ENCODE peak calls at places on chromosomes 12 and 14, in eight cellular contexts. J, M, E, T, K, C, R and V are unnamed samples.

GRCh38 chr12:87795555-87795954 is 233.6 kb downstream of the C12orf50 start:
- DNase-seq in C (no peak), T (no peak), M (no peak), E (no peak), J (no peak), R (no peak), K (no peak), V (no peak)

GRCh38 chr14:103058209-103059055 is 1.1 kb upstream of the CDC42BPB start:
- DNase-seq in K (peak), C (no peak), M (no peak), T (no peak), J (no peak), E (no peak), R (no peak), V (no peak)

GRCh38 chr12:71710276-71711125 is 24.6 kb downstream of the TMEM19 start:
- DNase-seq in K (no peak), J (peak), M (peak), E (no peak), T (peak), C (no peak), R (no peak), V (no peak)

GRCh38 chr12:109605599-109606228 is 32.1 kb downstream of the MVK start:
- DNase-seq in K (peak), C (no peak), T (no peak), J (no peak), E (no peak), R (no peak), M (no peak), V (no peak)

GRCh38 chr12:2844786-2845185 is 10.0 kb upstream of the NRIP2 start:
- DNase-seq in E (no peak), T (no peak), M (no peak), J (no peak), R (no peak), K (no peak), C (no peak), V (no peak)

GRCh38 chr14:39025810-39026627 is 77.0 kb downstream of the SEC23A start:
- DNase-seq in T (peak), R (no peak), J (no peak), K (no peak), E (peak), M (no peak), C (no peak), V (no peak)

GRCh38 chr14:54278087-54278486 is 118.7 kb upstream of the CDKN3 start:
- DNase-seq in C (no peak), T (no peak), K (no peak), E (no peak), R (no peak), J (no peak), M (no peak), V (no peak)

GRCh38 chr12:1289371-1290155 is 298.5 kb downstream of the ERC1 start:
- DNase-seq in K (no peak), R (no peak), M (no peak), C (no peak), E (peak), J (no peak), T (peak), V (no peak)

GRCh38 chr12:27193854-27194544 is 50.1 kb upstream of the STK38L start:
- DNase-seq in C (no peak), T (peak), K (peak), J (no peak), R (no peak), E (no peak), M (no peak), V (no peak)

GRCh38 chr14:71932229-71932951 is at the start of gene RGS6:
- DNase-seq in C (no peak), E (no peak), T (no peak), R (peak), K (peak), M (no peak), J (peak), V (peak)

GRCh38 chr12:75781532-75782046 is 250.0 kb downstream of the PHLDA1 start:
- DNase-seq in C (peak), M (peak), J (peak), E (no peak), R (no peak), K (no peak), T (peak), V (no peak)

GRCh38 chr14:20516921-20517320 is 11.6 kb downstream of the RNASE10 start:
- DNase-seq in C (no peak), M (no peak), T (peak), R (no peak), J (no peak), K (no peak), E (no peak), V (no peak)

GRCh38 chr12:121568971-121569808 is 11.6 kb downstream of the KDM2B start:
- DNase-seq in J (no peak), E (no peak), K (no peak), R (no peak), C (no peak), M (no peak), T (no peak), V (no peak)

GRCh38 chr12:11746024-11746771 is 96.7 kb downstream of the ETV6 start:
- DNase-seq in K (no peak), E (peak), J (no peak), R (no peak), M (no peak), T (peak), C (peak), V (no peak)

GRCh38 chr14:100076133-100076532 is 10.9 kb downstream of the EVL start:
- DNase-seq in J (peak), C (peak), R (no peak), K (no peak), E (peak), M (peak), T (no peak), V (peak)

GRCh38 chr12:116065561-116065960 is 211.9 kb downstream of the MED13L start:
- DNase-seq in M (no peak), T (no peak), J (no peak), K (no peak), E (no peak), R (no peak), C (no peak), V (no peak)

GRCh38 chr14:54567224-54567633 is 301 bp downstream of the SAMD4A start:
- DNase-seq in R (peak), E (no peak), K (peak), T (no peak), J (no peak), C (no peak), M (no peak), V (peak)

GRCh38 chr12:131908716-131909595 is 14.5 kb downstream of the ULK1 start:
- DNase-seq in T (no peak), C (no peak), J (no peak), E (no peak), R (no peak), M (no peak), K (no peak), V (no peak)

GRCh38 chr12:85092814-85093370 is 56.7 kb downstream of the LRRIQ1 start:
- DNase-seq in E (no peak), C (no peak), J (peak), K (no peak), R (no peak), T (no peak), M (no peak), V (no peak)

GRCh38 chr12:10372534-10372931 is 17.3 kb downstream of the KLRK1 start:
- DNase-seq in T (no peak), C (no peak), M (no peak), E (peak), K (no peak), R (no peak), J (no peak), V (no peak)

GRCh38 chr14:68807148-68807600 is 14.3 kb upstream of the ZFP36L1 start:
- DNase-seq in R (peak), K (peak), E (peak), T (peak), C (peak), J (no peak), M (no peak), V (no peak)

GRCh38 chr12:1374296-1374695 is 220.1 kb downstream of the FBXL14 start:
- DNase-seq in T (no peak), M (no peak), J (no peak), K (no peak), C (no peak), R (no peak), E (no peak), V (no peak)

GRCh38 chr12:102964872-102965271 is 7.4 kb downstream of the ASCL1 start:
- DNase-seq in C (no peak), J (no peak), M (peak), K (peak), E (no peak), R (peak), T (no peak), V (peak)

GRCh38 chr12:28631831-28632230 is 441.6 kb downstream of the CCDC91 start:
- DNase-seq in R (no peak), K (no peak), M (no peak), T (no peak), E (no peak), J (no peak), C (no peak), V (no peak)

GRCh38 chr12:132367401-132367851 is 38.0 kb upstream of the GALNT9 start:
- DNase-seq in E (peak), J (no peak), R (no peak), K (no peak), C (no peak), M (no peak), T (no peak), V (no peak)

GRCh38 chr12:53223391-53224267 is 8.4 kb downstream of the RARG start:
- DNase-seq in C (peak), E (peak), K (peak), M (no peak), R (no peak), T (peak), J (no peak), V (no peak)
- TF ChIP-seq MAX in C (no peak), E (no peak), K (no peak), M (no peak), R (peak), T (no peak), J (no peak), V (peak)

GRCh38 chr14:57086271-57087162 is 182.2 kb downstream of the EXOC5 start:
- DNase-seq in J (no peak), T (no peak), E (no peak), R (no peak), K (no peak), M (no peak), C (no peak), V (no peak)

GRCh38 chr14:57085801-57086200 is 182.9 kb downstream of the EXOC5 start:
- DNase-seq in J (no peak), C (no peak), E (no peak), M (no peak), K (peak), T (no peak), R (no peak), V (no peak)

GRCh38 chr14:57089901-57090300 is 178.8 kb downstream of the EXOC5 start:
- DNase-seq in T (no peak), R (no peak), K (no peak), J (no peak), E (no peak), C (no peak), M (no peak), V (no peak)

GRCh38 chr14:57085043-57085442 is 183.7 kb downstream of the EXOC5 start:
- DNase-seq in R (no peak), T (no peak), E (no peak), J (no peak), K (no peak), C (no peak), M (no peak), V (no peak)

DNA sequence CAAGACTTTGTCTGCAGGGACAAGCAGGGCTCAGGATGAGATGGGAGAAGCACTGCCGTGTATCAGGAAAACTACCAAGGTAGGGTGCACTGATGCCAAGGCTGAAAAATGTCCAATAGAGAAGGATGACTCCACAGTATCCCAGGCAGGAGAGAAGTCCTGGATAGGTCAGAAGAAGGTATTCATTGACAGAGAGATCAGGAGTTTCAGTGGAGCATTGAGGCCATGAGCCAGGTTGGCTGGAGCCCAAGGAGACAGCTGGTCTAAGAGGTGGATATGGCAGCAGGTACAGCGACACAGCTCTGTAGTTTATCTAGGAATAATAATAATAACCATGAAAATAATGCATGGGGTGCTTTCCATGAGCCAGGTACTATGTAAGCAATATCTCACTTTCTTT is 180.9 kb downstream of the EXOC5 start:
- DNase-seq in E (no peak), M (no peak), R (no peak), K (no peak), J (no peak), C (no peak), T (no peak), V (no peak)
- TF ChIP-seq MAX in E (no peak), M (no peak), R (no peak), K (no peak), J (no peak), C (no peak), T (no peak), V (no peak)

GRCh38 chr14:64674829-64675228 is 29.4 kb upstream of the PLEKHG3 start:
- DNase-seq in T (no peak), K (no peak), J (no peak), C (no peak), E (no peak), R (no peak), M (no peak), V (no peak)

GRCh38 chr14:64673748-64674147 is 30.5 kb upstream of the PLEKHG3 start:
- DNase-seq in T (no peak), K (no peak), J (no peak), M (no peak), C (no peak), E (peak), R (no peak), V (no peak)

GRCh38 chr14:64673329-64673728 is 30.9 kb upstream of the PLEKHG3 start:
- DNase-seq in E (peak), C (no peak), M (no peak), K (no peak), J (no peak), T (no peak), R (no peak), V (no peak)

GRCh38 chr14:64675246-64675645 is 29.0 kb upstream of the PLEKHG3 start:
- DNase-seq in J (no peak), C (no peak), T (no peak), E (no peak), R (no peak), M (no peak), K (no peak), V (no peak)

DNA sequence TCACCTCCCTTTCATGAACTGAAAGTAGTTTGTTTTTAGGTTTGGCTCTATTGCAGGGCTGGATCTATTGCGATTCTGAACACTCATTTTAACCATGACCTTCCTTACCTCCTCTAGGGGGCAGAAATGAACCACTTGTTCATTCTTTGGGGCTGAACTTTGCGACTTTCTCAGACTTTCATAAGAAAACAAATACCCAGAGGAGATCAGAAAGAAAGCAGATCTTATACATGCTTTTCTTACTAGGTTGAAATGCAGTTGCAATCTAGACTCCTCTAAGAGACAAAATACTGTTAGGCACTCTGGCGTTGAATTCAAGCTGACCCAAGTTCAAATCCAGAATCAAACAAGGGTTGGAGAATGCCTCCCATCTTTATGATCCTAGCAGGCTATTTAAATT is 32.6 kb upstream of the PLEKHG3 start:
- DNase-seq in J (peak), R (no peak), T (peak), C (peak), K (peak), M (peak), E (peak), V (no peak)
- TF ChIP-seq MAX in J (no peak), R (no peak), T (no peak), C (no peak), K (no peak), M (no peak), E (peak), V (no peak)

DNA sequence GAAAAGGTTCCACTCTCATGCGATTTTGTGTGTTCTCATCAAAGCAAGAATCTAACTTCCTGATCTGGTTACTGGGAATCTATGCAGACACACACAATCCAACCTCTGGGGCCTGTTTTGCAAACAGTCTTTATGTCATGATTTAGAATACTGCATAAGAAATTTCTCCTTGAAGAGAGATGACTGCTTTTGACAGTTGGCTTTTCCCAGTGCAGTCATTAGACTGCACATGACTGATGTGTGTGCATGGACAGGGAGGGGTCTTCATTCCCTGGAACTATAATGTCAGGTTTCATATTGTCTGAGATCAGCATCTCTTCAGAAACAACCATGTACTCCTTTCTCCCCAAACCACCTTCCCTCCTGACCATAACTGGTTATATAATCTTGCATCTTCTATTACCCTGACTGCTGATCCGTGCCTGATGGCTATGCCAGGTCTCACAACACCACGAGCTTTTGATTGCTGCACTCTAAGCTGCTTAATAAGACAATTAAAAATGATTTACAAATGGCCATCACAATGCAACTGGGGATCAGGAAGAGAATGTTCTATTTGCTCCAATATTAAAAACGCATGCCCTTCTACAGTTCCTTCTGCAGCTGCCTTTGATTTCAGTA is 995.4 kb downstream of the NRXN3 start:
- DNase-seq in T (no peak), E (no peak), R (no peak), M (no peak), J (no peak), C (no peak), K (no peak), V (no peak)
- TF ChIP-seq MAX in T (no peak), E (no peak), R (no peak), M (no peak), J (no peak), C (no peak), K (no peak), V (no peak)

GRCh38 chr12:118022728-118023109 is 6.2 kb downstream of the RFC5 start:
- DNase-seq in M (no peak), E (no peak), T (no peak), C (no peak), K (no peak), J (no peak), R (no peak), V (no peak)
- TF ChIP-seq MAX in M (no peak), E (no peak), T (no peak), C (no peak), K (no peak), J (no peak), R (no peak), V (no peak)